ENCODE peak calls at places on chromosomes 11 and 22, in ten cellular contexts. P is AG04449; K is CD4-positive, alpha-beta T cell; C is A549; N is cardiac muscle cell; Z is body of pancreas; U is GM10248; O is Peyer's patch; A is fibroblast of mammary gland; D is GM12865. J is an unnamed sample.

GRCh38 chr11:133939558-133939957 is 17.2 kb downstream of the IGSF9B start:
- DNase-seq in N (no peak), U (no peak), P (no peak), A (no peak), O (no peak), K (no peak), C (no peak), D (no peak), Z (no peak), J (no peak)

GRCh38 chr11:126756416-126756815 is 244.2 kb downstream of the KIRREL3 start:
- DNase-seq in U (no peak), N (no peak), C (no peak), A (no peak), P (no peak), D (no peak), Z (no peak), K (no peak), O (no peak), J (no peak)

GRCh38 chr11:19445771-19446170 is 205.0 kb upstream of the E2F8 start:
- DNase-seq in P (no peak), C (no peak), D (no peak), N (no peak), O (no peak), K (no peak), U (no peak), A (no peak), Z (no peak), J (no peak)

GRCh38 chr22:33697640-33698039 is 222.6 kb downstream of the LARGE1 start:
- DNase-seq in P (peak; percentile 42), Z (no peak), N (no peak), A (peak; percentile 2), K (no peak), C (no peak), D (no peak), O (no peak), U (no peak), J (no peak)

GRCh38 chr11:26297179-26297970 is 34.6 kb upstream of the ANO3 start:
- DNase-seq in N (peak; percentile 61), A (peak; percentile 87), D (peak; percentile 64), C (peak; percentile 18), Z (peak; percentile 56), O (no peak), U (peak; percentile 28), P (peak; percentile 41), K (no peak), J (peak; percentile 34)

GRCh38 chr11:83097671-83098070 is 26.0 kb upstream of the RAB30 start:
- DNase-seq in O (no peak), P (no peak), K (no peak), C (no peak), Z (no peak), A (peak; percentile 37), N (no peak), U (no peak), D (no peak), J (no peak)

GRCh38 chr11:36577859-36578258 is 10.1 kb downstream of the RAG1 start:
- DNase-seq in K (no peak), O (no peak), Z (no peak), U (no peak), N (no peak), A (no peak), D (no peak), C (no peak), P (no peak), J (no peak)

GRCh38 chr11:126925321-126926093 is 75.1 kb downstream of the KIRREL3 start:
- DNase-seq in D (no peak), P (no peak), C (no peak), O (no peak), N (no peak), A (peak; percentile 56), U (no peak), Z (no peak), K (no peak), J (no peak)

GRCh38 chr11:47233051-47233450 is 15.6 kb downstream of the ACP2 start:
- DNase-seq in A (no peak), Z (no peak), K (no peak), C (no peak), P (no peak), N (no peak), D (no peak), U (no peak), O (no peak), J (no peak)

GRCh38 chr22:24176630-24177029 is 4.7 kb upstream of the SUSD2 start:
- DNase-seq in D (no peak), C (no peak), A (no peak), U (no peak), K (no peak), P (no peak), O (no peak), Z (no peak), N (no peak), J (no peak)

GRCh38 chr11:44306469-44307244 is 3.3 kb downstream of the ALX4 start:
- DNase-seq in U (no peak), A (no peak), Z (no peak), K (no peak), O (no peak), D (no peak), P (no peak), N (no peak), C (no peak), J (no peak)

GRCh38 chr22:50282361-50283144 is 12.4 kb upstream of the MAPK11 start:
- DNase-seq in N (no peak), P (no peak), Z (peak; percentile 85), U (no peak), C (peak; percentile 73), K (no peak), O (peak; percentile 76), A (peak; percentile 34), D (no peak), J (peak; percentile 95)

GRCh38 chr11:101441747-101442146 is 142.1 kb downstream of the TRPC6 start:
- DNase-seq in A (peak; percentile 16), O (no peak), U (no peak), D (no peak), N (no peak), C (no peak), K (no peak), Z (peak; percentile 94), P (no peak), J (peak; percentile 30)

DNA sequence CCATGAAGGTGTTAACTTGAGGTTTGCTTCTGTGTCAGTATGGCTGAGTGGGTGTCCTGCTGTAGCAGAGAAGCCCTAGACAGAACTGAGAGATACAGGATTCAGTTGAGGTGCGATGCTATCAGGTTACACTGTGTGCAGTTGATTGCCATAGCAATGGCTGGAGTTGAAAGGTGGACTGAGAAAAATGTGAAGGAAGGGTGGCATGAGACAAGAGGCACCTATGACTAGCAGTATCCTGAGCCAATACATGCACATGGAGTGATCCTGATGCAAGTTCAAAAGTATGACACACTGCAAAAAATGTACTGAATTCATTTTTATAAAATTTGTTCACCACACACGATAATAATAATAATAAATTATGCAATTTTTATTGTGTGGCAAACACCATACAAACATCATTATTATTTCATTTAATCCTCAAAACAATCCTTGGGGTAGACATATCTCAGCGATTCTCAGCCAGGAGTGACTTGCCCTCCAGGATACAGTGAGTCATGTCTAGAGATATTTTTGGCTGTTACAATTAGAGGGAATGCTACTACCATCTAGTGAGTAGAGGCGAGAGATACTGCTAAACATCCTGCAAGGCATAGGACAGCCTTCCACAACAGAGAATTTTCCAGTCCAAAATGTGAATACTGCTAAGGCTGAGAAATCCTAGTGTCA is 3.9 kb upstream of the PIWIL4 start:
- DNase-seq in A (peak; percentile 72), O (no peak), N (peak; percentile 45), C (peak; percentile 10), K (no peak), U (no peak), D (no peak), P (no peak), Z (no peak), J (no peak)
- TF ChIP-seq CTCF in A (peak; percentile 39), O (no peak), N (peak; percentile 41), C (peak; percentile 15), K (no peak), U (no peak), D (no peak), P (peak; percentile 31), Z (no peak), J (no peak)

GRCh38 chr11:70413151-70413550 is 14.8 kb downstream of the CTTN start:
- DNase-seq in P (no peak), A (no peak), N (no peak), D (no peak), U (no peak), C (no peak), O (no peak), Z (no peak), K (no peak), J (no peak)

GRCh38 chr11:70414341-70415100 is 16.2 kb downstream of the CTTN start:
- DNase-seq in Z (no peak), K (no peak), N (no peak), C (no peak), P (no peak), O (no peak), U (no peak), A (no peak), D (no peak), J (no peak)

GRCh38 chr11:70415642-70416395 is 17.5 kb downstream of the CTTN start:
- DNase-seq in D (no peak), P (peak; percentile 31), A (peak; percentile 36), U (no peak), C (no peak), K (no peak), N (no peak), Z (no peak), O (no peak), J (no peak)

GRCh38 chr11:70416881-70417280 is 18.6 kb downstream of the CTTN start:
- DNase-seq in A (no peak), Z (no peak), P (no peak), K (no peak), O (no peak), U (no peak), N (no peak), D (no peak), C (no peak), J (no peak)

GRCh38 chr11:70415176-70415575 is 16.8 kb downstream of the CTTN start:
- DNase-seq in Z (peak; percentile 31), U (no peak), O (no peak), K (no peak), D (no peak), C (peak; percentile 18), A (peak; percentile 89), P (peak; percentile 69), N (no peak), J (no peak)
- TF ChIP-seq CTCF in Z (no peak), U (no peak), O (no peak), K (no peak), D (no peak), C (peak; percentile 10), A (peak; percentile 62), P (peak; percentile 71), N (peak; percentile 33), J (no peak)

DNA sequence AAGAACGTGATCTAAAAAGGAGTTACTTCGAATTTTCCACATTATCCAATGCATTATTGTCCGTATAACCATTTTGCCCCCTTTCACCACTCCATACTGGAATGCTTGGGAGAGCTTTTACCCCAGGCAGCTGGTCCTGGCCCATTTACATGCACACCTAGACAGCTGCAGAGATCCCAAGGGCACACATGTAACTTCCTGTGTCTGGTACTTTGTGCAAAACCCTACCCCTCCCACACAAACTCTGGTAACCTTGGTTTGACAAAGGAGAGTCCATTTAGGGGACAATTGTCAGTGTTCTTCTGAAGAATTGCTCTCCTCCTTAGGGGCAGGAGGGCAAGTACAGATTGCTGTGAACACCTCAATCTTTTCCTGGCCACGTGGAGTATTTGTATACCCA is 57.3 kb upstream of the SORL1 start:
- DNase-seq in Z (no peak), A (no peak), N (no peak), P (no peak), O (no peak), U (no peak), C (no peak), D (no peak), K (no peak), J (no peak)
- TF ChIP-seq CTCF in Z (no peak), A (no peak), N (no peak), P (no peak), O (no peak), U (no peak), C (no peak), D (no peak), K (no peak), J (no peak)

GRCh38 chr11:63745304-63746170 is 23.0 kb downstream of the ZFTA start:
- DNase-seq in D (no peak), C (no peak), K (no peak), U (no peak), O (no peak), A (no peak), N (no peak), Z (no peak), P (no peak), J (no peak)
- TF ChIP-seq CTCF in D (no peak), C (peak; percentile 42), K (no peak), U (peak; percentile 15), O (no peak), A (peak; percentile 31), N (peak; percentile 28), Z (peak; percentile 29), P (no peak), J (no peak)

J was measured in Calu3.